ENCODE peak calls at places on chromosomes 6 and 20, in six cellular contexts. W is HCT116, S is small intestine, K is transverse colon, C is fibroblast of lung, Y is astrocyte. T is an unnamed sample.

GRCh38 chr6:93721386-93722048 is 302.2 kb upstream of the EPHA7 start:
- DNase-seq in S (peak; percentile 9), W (no peak), C (peak; percentile 6), K (no peak), Y (peak; percentile 3), T (no peak)

GRCh38 chr20:61372151-61373054 is 120.3 kb downstream of the CDH4 start:
- DNase-seq in S (no peak), Y (no peak), C (no peak), K (no peak), W (no peak), T (no peak)

GRCh38 chr6:16244869-16245451 is 6.6 kb downstream of the GMPR start:
- DNase-seq in Y (peak; percentile 46), S (no peak), C (peak; percentile 51), W (no peak), K (no peak), T (no peak)

GRCh38 chr6:23494367-23494766 is 631.6 kb upstream of the NRSN1 start:
- DNase-seq in W (no peak), Y (no peak), K (no peak), S (no peak), C (no peak), T (no peak)

GRCh38 chr6:38750968-38751615 is 36.0 kb downstream of the DNAH8 start:
- DNase-seq in C (no peak), Y (no peak), W (no peak), K (no peak), S (no peak), T (no peak)

GRCh38 chr6:1589208-1589607 is 20.5 kb upstream of the FOXC1 start:
- DNase-seq in C (no peak), Y (no peak), S (peak; percentile 78), K (peak; percentile 41), W (no peak), T (no peak)

GRCh38 chr6:167094820-167095637 is 27.9 kb upstream of the CCR6 start:
- DNase-seq in C (no peak), Y (no peak), S (no peak), K (no peak), W (no peak), T (no peak)

GRCh38 chr6:35140991-35141720 is at the start of gene TCP11:
- DNase-seq in Y (no peak), S (no peak), C (no peak), W (no peak), K (peak; percentile 42), T (no peak)

GRCh38 chr6:16146028-16146427 is 17.1 kb downstream of the MYLIP start:
- DNase-seq in W (no peak), C (peak; percentile 15), K (no peak), S (no peak), Y (no peak), T (no peak)

GRCh38 chr20:24147961-24148360 is 159.4 kb upstream of the GGTLC1 start:
- DNase-seq in C (no peak), S (no peak), Y (no peak), K (no peak), W (no peak), T (no peak)

GRCh38 chr6:28838289-28838633 is 85.5 kb downstream of the TRIM27 start:
- DNase-seq in S (peak; percentile 78), Y (no peak), K (peak; percentile 67), C (peak; percentile 46), W (no peak), T (peak; percentile 81)

GRCh38 chr6:72826033-72826432 is 204.2 kb downstream of the KCNQ5 start:
- DNase-seq in K (no peak), S (no peak), Y (peak; percentile 54), W (no peak), C (peak; percentile 66), T (no peak)

GRCh38 chr6:149938571-149939462 is 3.0 kb upstream of the ULBP2 start:
- DNase-seq in C (peak; percentile 9), Y (no peak), W (no peak), K (no peak), S (peak; percentile 23), T (no peak)

DNA sequence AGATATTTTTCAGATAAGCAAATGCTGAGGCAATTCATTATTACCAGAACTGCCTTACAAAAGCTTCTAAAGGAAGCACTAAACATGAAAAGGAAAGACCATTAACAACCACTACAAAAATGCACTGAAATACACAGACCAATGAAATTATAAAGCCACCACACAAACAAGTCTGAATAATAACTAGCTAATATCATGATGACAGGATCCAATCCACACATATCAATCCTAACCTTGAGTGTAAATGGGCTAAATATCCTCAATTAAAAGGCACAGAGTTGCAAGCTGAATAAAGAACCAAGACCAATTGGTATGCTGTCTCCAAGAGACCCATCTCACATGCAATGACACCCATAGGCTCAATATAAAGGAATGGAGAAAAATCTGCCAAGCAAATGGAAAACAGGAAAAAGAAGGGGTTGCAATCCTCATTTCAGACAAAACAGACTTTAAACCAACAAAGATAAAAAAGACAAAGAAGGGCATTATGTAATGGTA is 58.0 kb upstream of the PHIP start:
- DNase-seq in K (no peak), Y (no peak), C (no peak), W (no peak), S (no peak), T (no peak)
- H3K27ac ChIP-seq in K (no peak overlapping the region), Y (no peak overlapping the region), C (no peak overlapping the region), W (no peak overlapping the region), S (no peak overlapping the region), T (no peak overlapping the region)

GRCh38 chr6:129210684-129211083 is 327.7 kb downstream of the LAMA2 start:
- DNase-seq in K (no peak), Y (no peak), C (no peak), W (no peak), S (no peak), T (no peak)

GRCh38 chr6:129212081-129212480 is 329.1 kb downstream of the LAMA2 start:
- DNase-seq in W (no peak), S (no peak), C (peak; percentile 44), K (no peak), Y (peak; percentile 30), T (no peak)

GRCh38 chr6:129215246-129215645 is 332.3 kb downstream of the LAMA2 start:
- DNase-seq in S (no peak), Y (no peak), C (no peak), K (no peak), W (no peak), T (no peak)

GRCh38 chr6:129211626-129212025 is 328.7 kb downstream of the LAMA2 start:
- DNase-seq in K (no peak), S (no peak), Y (no peak), C (no peak), W (no peak), T (no peak)

DNA sequence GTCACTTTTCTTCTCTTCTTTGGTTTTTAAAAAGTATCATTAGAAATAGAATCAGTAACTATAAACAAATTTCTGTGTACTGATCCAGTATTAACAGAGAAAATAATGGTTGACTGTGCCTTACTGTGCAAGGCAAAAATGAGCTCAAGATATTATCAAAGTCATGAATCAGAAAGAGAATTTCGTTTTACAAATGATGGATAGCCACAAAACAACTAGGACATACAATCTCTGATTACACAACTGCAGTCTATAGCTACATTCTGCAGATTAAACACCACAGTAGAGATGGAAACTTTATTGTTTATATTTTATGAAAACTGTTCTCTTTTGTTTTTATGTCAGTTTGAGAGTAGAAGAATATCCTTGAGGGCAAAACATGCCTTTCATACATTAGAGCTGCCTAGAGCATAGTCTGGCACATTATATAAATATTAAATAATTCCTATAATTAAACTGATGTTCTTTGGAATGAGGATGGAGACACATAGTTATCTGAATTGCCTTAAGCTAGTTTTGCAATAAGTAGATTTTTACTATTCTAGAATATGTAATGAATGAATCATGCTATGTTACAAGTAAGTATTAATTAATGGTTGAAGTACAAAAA is 333.1 kb downstream of the LAMA2 start:
- DNase-seq in S (no peak), Y (no peak), C (no peak), W (no peak), K (no peak), T (no peak)
- H3K27ac ChIP-seq in S (no peak overlapping the region), Y (no peak overlapping the region), C (no peak overlapping the region), W (no peak overlapping the region), K (no peak overlapping the region), T (no peak overlapping the region)

GRCh38 chr6:46440133-46440532 is 51.1 kb downstream of the RCAN2 start:
- DNase-seq in K (no peak), C (peak; percentile 18), Y (peak; percentile 9), S (no peak), W (no peak), T (no peak)
- H3K27ac ChIP-seq in K (peak overlapping the region; percentile 1), C (no peak overlapping the region), Y (no peak overlapping the region), S (no peak overlapping the region), W (no peak overlapping the region), T (no peak overlapping the region)

GRCh38 chr20:59574308-59574707 is 30.0 kb upstream of the PHACTR3 start:
- DNase-seq in S (no peak), C (no peak), Y (no peak), W (no peak), K (no peak), T (no peak)
- H3K27ac ChIP-seq in S (no peak overlapping the region), C (no peak overlapping the region), Y (no peak overlapping the region), W (no peak overlapping the region), K (no peak overlapping the region), T (no peak overlapping the region)

DNA sequence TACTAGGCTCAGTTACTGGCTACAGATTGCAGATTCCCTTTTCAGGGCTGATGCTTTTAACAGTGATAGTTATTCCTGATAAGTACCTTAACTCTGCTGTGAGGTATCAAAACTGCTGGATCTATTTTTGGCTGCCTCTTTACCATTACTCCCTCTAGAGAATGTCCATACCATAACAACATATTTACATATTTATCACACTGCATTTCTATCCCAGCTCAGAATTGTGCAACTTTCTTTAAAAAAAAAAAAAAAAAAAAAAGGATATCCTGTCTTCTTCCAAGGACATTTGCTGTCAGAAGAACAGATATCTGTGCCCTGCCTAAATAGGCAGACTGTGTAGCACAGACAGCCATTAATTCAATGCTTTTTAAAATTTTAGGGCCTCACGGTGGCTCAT is 94.4 kb downstream of the SSR1 start:
- DNase-seq in C (no peak), W (no peak), K (no peak), Y (no peak), S (no peak), T (no peak)
- H3K27ac ChIP-seq in C (no peak overlapping the region), W (no peak overlapping the region), K (no peak overlapping the region), Y (no peak overlapping the region), S (no peak overlapping the region), T (no peak overlapping the region)

GRCh38 chr20:36548704-36549627 is 7.6 kb downstream of the MYL9 start:
- DNase-seq in W (no peak), K (no peak), Y (no peak), S (no peak), C (no peak), T (no peak)

GRCh38 chr20:36550797-36551299 is 9.5 kb downstream of the MYL9 start:
- DNase-seq in W (no peak), Y (no peak), K (no peak), C (peak; percentile 38), S (no peak), T (no peak)

GRCh38 chr20:36548006-36548315 is 6.6 kb downstream of the MYL9 start:
- DNase-seq in Y (no peak), S (no peak), W (no peak), K (no peak), C (no peak), T (no peak)

GRCh38 chr20:36549942-36550796 is 8.8 kb downstream of the MYL9 start:
- DNase-seq in C (no peak), S (no peak), Y (no peak), K (no peak), W (no peak), T (no peak)

GRCh38 chr20:36549628-36549941 is 8.3 kb downstream of the MYL9 start:
- DNase-seq in Y (no peak), C (no peak), W (no peak), S (no peak), K (no peak), T (no peak)
- H3K27ac ChIP-seq in Y (no peak overlapping the region), C (no peak overlapping the region), W (no peak overlapping the region), S (no peak overlapping the region), K (peak overlapping the region; percentile 57), T (no peak overlapping the region)